ENCODE peak calls at places on chromosomes 12 and 14, in ten cellular contexts. A, X, K, W, Y, Q, I, D, P and M are unnamed samples.

GRCh38 chr14:100376751-100377171 is 53.6 kb downstream of the SLC25A47 start:
- DNase-seq in A (no peak), X (no peak), K (no peak), W (peak; percentile 35), Y (no peak), Q (no peak), I (no peak), D (peak; percentile 76), P (no peak), M (no peak)

GRCh38 chr12:54840293-54840692 is 14.0 kb upstream of the MUCL1 start:
- DNase-seq in A (no peak), X (no peak), K (no peak), W (no peak), Y (no peak), Q (no peak), I (no peak), D (no peak), P (no peak), M (no peak)

GRCh38 chr12:124037341-124037740 is 64.3 kb downstream of the ZNF664 start:
- DNase-seq in A (no peak), X (no peak), K (no peak), W (no peak), Y (no peak), Q (no peak), I (no peak), D (no peak), P (no peak), M (no peak)

GRCh38 chr14:77154421-77154820 is 12.8 kb upstream of the ZDHHC22 start:
- DNase-seq in A (no peak), X (no peak), K (no peak), W (no peak), Y (peak; percentile 16), Q (peak; percentile 24), I (peak; percentile 58), D (no peak), P (no peak), M (no peak)

GRCh38 chr14:67718265-67718664 is 16.6 kb downstream of the RDH12 start:
- DNase-seq in A (no peak), X (no peak), K (no peak), W (peak; percentile 25), Y (no peak), Q (no peak), I (no peak), D (no peak), P (no peak), M (no peak)

GRCh38 chr12:40551466-40551865 is 140.8 kb upstream of the CNTN1 start:
- DNase-seq in A (no peak), X (no peak), K (no peak), W (no peak), Y (no peak), Q (no peak), I (no peak), D (no peak), P (no peak), M (no peak)

GRCh38 chr12:53006810-53007742 is 820 bp downstream of the EIF4B start:
- DNase-seq in A (peak; percentile 83), X (peak; percentile 85), K (peak; percentile 87), W (peak; percentile 92), Y (peak; percentile 83), Q (peak; percentile 82), I (peak; percentile 70), D (peak; percentile 94), P (peak; percentile 67), M (peak; percentile 59)

GRCh38 chr12:9388379-9388778 is 180.2 kb upstream of the PZP start:
- DNase-seq in A (no peak), X (no peak), K (no peak), W (no peak), Y (no peak), Q (no peak), I (no peak), D (peak; percentile 41), P (no peak), M (no peak)

GRCh38 chr12:9730011-9730410 is 2.9 kb downstream of the CLECL1 start:
- DNase-seq in A (no peak), X (no peak), K (no peak), W (no peak), Y (no peak), Q (no peak), I (no peak), D (no peak), P (no peak), M (no peak)

GRCh38 chr14:24831677-24832076 is 197.7 kb upstream of the GZMB start:
- DNase-seq in A (no peak), X (no peak), K (no peak), W (no peak), Y (no peak), Q (no peak), I (no peak), D (no peak), P (no peak), M (no peak)

GRCh38 chr12:63362801-63363200 is 211.8 kb upstream of the AVPR1A start:
- DNase-seq in A (no peak), X (no peak), K (no peak), W (no peak), Y (no peak), Q (no peak), I (no peak), D (no peak), P (no peak), M (peak; percentile 32)

GRCh38 chr12:41932470-41932991 is 212.1 kb downstream of the GXYLT1 start:
- DNase-seq in A (peak; percentile 82), X (peak; percentile 72), K (no peak), W (peak; percentile 69), Y (no peak), Q (peak; percentile 81), I (peak; percentile 74), D (peak; percentile 89), P (peak; percentile 90), M (no peak)

GRCh38 chr14:52146504-52146903 is 77.6 kb upstream of the NID2 start:
- DNase-seq in A (no peak), X (no peak), K (no peak), W (no peak), Y (no peak), Q (no peak), I (no peak), D (no peak), P (no peak), M (no peak)

GRCh38 chr14:25953532-25954144 is 644.2 kb downstream of the NOVA1 start:
- DNase-seq in A (no peak), X (peak; percentile 86), K (no peak), W (peak; percentile 63), Y (no peak), Q (no peak), I (no peak), D (no peak), P (peak; percentile 91), M (peak; percentile 32)

GRCh38 chr14:62031504-62031903 is 269.3 kb downstream of the SNAPC1 start:
- DNase-seq in A (no peak), X (no peak), K (no peak), W (no peak), Y (no peak), Q (no peak), I (no peak), D (no peak), P (no peak), M (no peak)

GRCh38 chr12:59158681-59159080 is 238.4 kb upstream of the LRIG3 start:
- DNase-seq in A (no peak), X (no peak), K (no peak), W (no peak), Y (no peak), Q (no peak), I (no peak), D (no peak), P (no peak), M (no peak)

GRCh38 chr14:53668861-53669260 is 287.8 kb downstream of the BMP4 start:
- DNase-seq in A (no peak), X (no peak), K (no peak), W (no peak), Y (no peak), Q (no peak), I (no peak), D (no peak), P (no peak), M (no peak)

GRCh38 chr12:53623526-53623925 is 2.7 kb downstream of the ATF7 start:
- DNase-seq in A (no peak), X (no peak), K (no peak), W (peak; percentile 46), Y (no peak), Q (no peak), I (no peak), D (no peak), P (peak; percentile 82), M (peak; percentile 52)

GRCh38 chr14:24335461-24336146 is 733 bp upstream of the ADCY4 start:
- DNase-seq in A (no peak), X (no peak), K (no peak), W (no peak), Y (no peak), Q (no peak), I (no peak), D (peak; percentile 60), P (peak; percentile 41), M (no peak)

GRCh38 chr14:36066636-36067035 is 109.9 kb downstream of the PTCSC3 start:
- DNase-seq in A (no peak), X (no peak), K (no peak), W (no peak), Y (no peak), Q (no peak), I (no peak), D (no peak), P (no peak), M (no peak)

GRCh38 chr14:91336093-91336450 is 81.5 kb downstream of the CCDC88C start:
- DNase-seq in A (no peak), X (no peak), K (no peak), W (no peak), Y (no peak), Q (no peak), I (no peak), D (no peak), P (no peak), M (no peak)

GRCh38 chr12:103908246-103908541 is 22.0 kb upstream of the HSP90B1 start:
- DNase-seq in A (no peak), X (no peak), K (no peak), W (no peak), Y (no peak), Q (no peak), I (no peak), D (no peak), P (no peak), M (no peak)
- TF ChIP-seq CTCF in A (no peak), X (no peak), K (no peak), W (no peak), Y (no peak), Q (no peak), I (no peak), D (no peak), P (no peak), M (no peak)

GRCh38 chr12:4829793-4830162 is 79.9 kb upstream of the KCNA1 start:
- DNase-seq in A (no peak), X (no peak), K (no peak), W (no peak), Y (no peak), Q (no peak), I (no peak), D (no peak), P (no peak), M (no peak)
- H3K27ac ChIP-seq in A (no peak overlapping the region), X (no peak overlapping the region), K (no peak overlapping the region), W (no peak overlapping the region), Y (no peak overlapping the region), Q (no peak overlapping the region), I (no peak overlapping the region), D (no peak overlapping the region), P (no peak overlapping the region), M (no peak overlapping the region)

GRCh38 chr12:92105676-92106075 is 40.0 kb downstream of the BTG1 start:
- DNase-seq in A (no peak), X (no peak), K (no peak), W (no peak), Y (no peak), Q (no peak), I (no peak), D (no peak), P (no peak), M (no peak)
- H3K4me3 ChIP-seq in A (no peak overlapping the region), X (no peak overlapping the region), K (no peak overlapping the region), W (no peak overlapping the region), Y (no peak overlapping the region), Q (no peak overlapping the region), I (no peak overlapping the region), D (no peak overlapping the region), P (no peak overlapping the region), M (no peak overlapping the region)

GRCh38 chr14:102854397-102854703 is 68.1 kb upstream of the AMN start:
- DNase-seq in A (no peak), X (no peak), K (no peak), W (no peak), Y (no peak), Q (no peak), I (no peak), D (no peak), P (no peak), M (no peak)
- TF ChIP-seq CTCF in A (no peak), X (no peak), K (no peak), W (no peak), Y (no peak), Q (no peak), I (no peak), D (no peak), P (no peak), M (no peak)